ENCODE peak calls at places on chromosomes 11 and 22, in nine cellular contexts. U is body of pancreas; Z is right lobe of liver; J is uterus; P is PC-9; M is mesendoderm; V is neuronal stem cell; A is ovary; C is CD4-positive, CD25-positive, alpha-beta regulatory T cell. R is an unnamed sample.

GRCh38 chr11:77038029-77038824 is 4.0 kb downstream of the B3GNT6 start:
- DNase-seq in A (no peak), P (peak; percentile 37), J (no peak), Z (no peak), C (no peak), U (no peak), M (no peak), V (no peak), R (no peak)

GRCh38 chr22:30650508-30651116 is 15.0 kb downstream of the SLC35E4 start:
- DNase-seq in Z (no peak), J (no peak), U (no peak), M (no peak), V (no peak), A (no peak), C (no peak), P (no peak), R (no peak)

GRCh38 chr11:113313601-113314000 is 782 bp upstream of the TTC12 start:
- DNase-seq in U (no peak), Z (no peak), P (no peak), M (no peak), C (no peak), A (no peak), J (no peak), V (no peak), R (no peak)

GRCh38 chr11:65546217-65546958 is 11.8 kb downstream of the LTBP3 start:
- DNase-seq in A (peak; percentile 81), U (peak; percentile 95), Z (peak; percentile 98), M (peak; percentile 89), P (no peak), C (peak; percentile 97), V (peak; percentile 84), J (peak; percentile 72), R (peak; percentile 88)

GRCh38 chr22:45977551-45978274 is 751 bp upstream of the WNT7B start:
- DNase-seq in U (no peak), C (no peak), J (no peak), M (peak; percentile 40), Z (no peak), A (no peak), P (no peak), V (peak; percentile 52), R (no peak)

GRCh38 chr22:23190526-23190925 is 10.2 kb downstream of the BCR start:
- DNase-seq in A (no peak), J (no peak), M (no peak), Z (no peak), C (no peak), V (no peak), P (no peak), U (no peak), R (no peak)

GRCh38 chr11:6413791-6414231 is 5.1 kb downstream of the APBB1 start:
- DNase-seq in P (no peak), M (no peak), V (no peak), J (no peak), U (no peak), Z (no peak), A (no peak), C (peak; percentile 79), R (no peak)

GRCh38 chr22:44698531-44699421 is 3.2 kb upstream of the PRR5 start:
- DNase-seq in A (peak; percentile 71), V (peak; percentile 52), Z (no peak), C (no peak), J (peak; percentile 56), M (peak; percentile 91), U (no peak), P (no peak), R (no peak)

DNA sequence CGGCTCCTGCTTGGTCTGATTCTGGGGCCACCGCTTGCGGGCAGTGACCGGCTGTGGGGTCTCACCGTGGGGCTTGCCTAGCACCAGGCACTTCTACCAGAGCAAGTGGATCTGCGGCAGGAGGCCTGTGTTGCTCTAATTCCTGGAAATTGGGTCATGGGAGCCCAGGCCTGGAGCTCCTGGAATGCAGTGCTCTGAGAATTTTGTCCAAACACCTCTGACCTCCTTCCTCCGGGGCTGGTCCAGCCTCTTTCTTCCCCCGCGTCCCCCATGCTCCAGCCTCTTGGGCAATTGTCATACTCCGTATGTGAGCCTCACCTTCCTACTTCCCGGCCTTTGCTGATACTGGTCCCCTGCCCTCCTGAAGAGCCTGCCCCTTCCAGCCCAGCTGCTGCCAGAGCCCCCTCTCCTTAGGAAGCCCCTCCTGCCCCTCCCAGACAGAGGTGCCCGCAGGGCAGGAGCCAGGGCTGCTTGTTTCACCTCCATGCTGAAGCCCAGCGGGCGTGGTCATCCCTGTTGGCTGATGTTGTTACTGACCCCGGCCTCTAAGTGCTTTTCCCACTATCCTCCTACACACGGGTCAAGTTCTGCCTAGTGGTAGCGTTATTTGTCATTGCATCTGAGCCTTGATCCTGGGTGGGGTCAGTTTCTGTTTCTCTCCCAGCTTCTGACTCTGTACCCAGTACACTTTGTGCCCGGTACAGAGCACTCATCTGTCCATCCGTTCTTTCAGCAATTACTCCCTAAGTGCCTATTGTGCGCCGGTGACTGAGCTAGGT is 9.6 kb downstream of the MGAT3 start:
- DNase-seq in U (no peak), M (no peak), C (no peak), Z (no peak), J (no peak), A (no peak), P (no peak), V (no peak), R (no peak)
- H3K4me1 ChIP-seq in U (peaks cover 8% of the 10 kb centered on the region), M (peaks cover 11% of the 10 kb centered on the region), C (no peaks in the 10 kb centered on the region), Z (peaks cover 13% of the 10 kb centered on the region), J (no peaks in the 10 kb centered on the region), A (peaks cover 14% of the 10 kb centered on the region), P (peaks cover 6% of the 10 kb centered on the region), V (peaks cover 34% of the 10 kb centered on the region), R (no peaks in the 10 kb centered on the region)

GRCh38 chr11:2393941-2394817 is 6.4 kb upstream of the TSSC4 start:
- DNase-seq in C (no peak), U (no peak), A (no peak), V (no peak), Z (no peak), M (no peak), P (no peak), J (no peak), R (no peak)

GRCh38 chr11:2392241-2392959 is 8.2 kb upstream of the TSSC4 start:
- DNase-seq in V (no peak), Z (no peak), A (no peak), J (no peak), P (no peak), M (no peak), C (no peak), U (no peak), R (no peak)

GRCh38 chr11:2394818-2395105 is 5.8 kb upstream of the TSSC4 start:
- DNase-seq in C (no peak), Z (no peak), V (no peak), U (no peak), P (no peak), M (no peak), A (no peak), J (no peak), R (no peak)

GRCh38 chr11:2391663-2391975 is 8.9 kb upstream of the TSSC4 start:
- DNase-seq in J (no peak), M (no peak), P (no peak), A (no peak), U (no peak), V (no peak), Z (no peak), C (no peak), R (no peak)

DNA sequence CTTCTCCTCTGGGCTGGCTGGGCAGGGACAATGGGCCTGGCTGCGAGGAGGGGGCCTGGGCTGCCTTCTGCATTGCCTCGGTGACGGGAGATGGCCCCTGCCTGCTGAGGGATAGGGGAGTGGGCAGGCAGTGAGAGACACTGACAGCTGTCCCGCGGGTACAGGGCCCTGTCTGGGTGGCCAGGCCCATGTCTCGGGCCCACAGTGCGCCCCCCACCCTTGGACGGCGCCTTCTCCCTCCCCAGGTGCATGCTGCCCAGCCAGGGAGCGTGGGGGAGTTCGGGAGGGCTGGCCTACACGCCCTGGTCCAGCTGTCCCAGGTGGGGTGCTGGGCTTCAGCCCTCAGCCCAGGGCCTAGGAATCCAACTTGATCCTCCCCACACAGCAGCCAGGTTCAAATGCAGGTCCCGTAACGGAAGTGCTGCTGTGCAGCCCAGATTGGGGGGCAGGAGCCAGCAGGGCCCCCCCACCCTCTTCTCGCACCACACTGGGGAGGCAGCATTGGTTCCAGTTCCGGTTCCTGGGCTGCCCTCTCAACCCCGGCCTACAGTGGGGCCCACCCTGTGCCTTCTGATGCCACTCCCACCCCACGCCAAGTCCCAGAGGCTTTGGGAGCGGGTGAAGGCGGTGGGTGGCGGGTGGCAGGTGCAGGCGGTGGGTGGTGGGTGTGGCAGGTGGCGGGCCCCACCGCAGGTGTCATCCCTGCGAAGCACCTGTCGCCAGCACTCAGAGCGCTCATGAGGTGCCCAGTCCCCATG is 7.3 kb upstream of the TSSC4 start:
- DNase-seq in Z (no peak), P (no peak), A (no peak), J (no peak), U (no peak), V (no peak), M (no peak), C (no peak), R (no peak)
- H3K4me3 ChIP-seq in Z (no peak overlapping the region), P (no peak overlapping the region), A (no peak overlapping the region), J (no peak overlapping the region), U (no peak overlapping the region), V (no peak overlapping the region), M (no peak overlapping the region), C (no peak overlapping the region), R (no peak overlapping the region)

GRCh38 chr11:78853521-78853920 is 278.9 kb upstream of the NARS2 start:
- DNase-seq in C (no peak), Z (no peak), A (no peak), V (no peak), P (no peak), J (no peak), M (no peak), U (no peak), R (no peak)

GRCh38 chr11:78851883-78852586 is 277.4 kb upstream of the NARS2 start:
- DNase-seq in J (no peak), V (no peak), M (no peak), P (peak; percentile 4), C (no peak), Z (no peak), U (peak; percentile 39), A (no peak), R (no peak)

GRCh38 chr11:78850078-78850477 is 275.4 kb upstream of the NARS2 start:
- DNase-seq in J (no peak), A (no peak), V (no peak), M (no peak), U (no peak), Z (no peak), P (no peak), C (no peak), R (no peak)

GRCh38 chr11:78857688-78858087 is 283.0 kb upstream of the NARS2 start:
- DNase-seq in V (no peak), Z (no peak), M (no peak), C (no peak), U (no peak), J (no peak), A (no peak), P (no peak), R (no peak)

GRCh38 chr11:78855146-78855545 is 280.5 kb upstream of the NARS2 start:
- DNase-seq in J (no peak), A (no peak), U (no peak), Z (no peak), C (no peak), M (no peak), V (no peak), P (no peak), R (no peak)
- H3K27me3 ChIP-seq in J (no peaks in the 10 kb centered on the region), A (no peaks in the 10 kb centered on the region), U (no peaks in the 10 kb centered on the region), Z (no peaks in the 10 kb centered on the region), C (peaks cover 3% of the 10 kb centered on the region), M (no peaks in the 10 kb centered on the region), V (no peaks in the 10 kb centered on the region), P (peaks cover 50% of the 10 kb centered on the region), R (no peaks in the 10 kb centered on the region)

DNA sequence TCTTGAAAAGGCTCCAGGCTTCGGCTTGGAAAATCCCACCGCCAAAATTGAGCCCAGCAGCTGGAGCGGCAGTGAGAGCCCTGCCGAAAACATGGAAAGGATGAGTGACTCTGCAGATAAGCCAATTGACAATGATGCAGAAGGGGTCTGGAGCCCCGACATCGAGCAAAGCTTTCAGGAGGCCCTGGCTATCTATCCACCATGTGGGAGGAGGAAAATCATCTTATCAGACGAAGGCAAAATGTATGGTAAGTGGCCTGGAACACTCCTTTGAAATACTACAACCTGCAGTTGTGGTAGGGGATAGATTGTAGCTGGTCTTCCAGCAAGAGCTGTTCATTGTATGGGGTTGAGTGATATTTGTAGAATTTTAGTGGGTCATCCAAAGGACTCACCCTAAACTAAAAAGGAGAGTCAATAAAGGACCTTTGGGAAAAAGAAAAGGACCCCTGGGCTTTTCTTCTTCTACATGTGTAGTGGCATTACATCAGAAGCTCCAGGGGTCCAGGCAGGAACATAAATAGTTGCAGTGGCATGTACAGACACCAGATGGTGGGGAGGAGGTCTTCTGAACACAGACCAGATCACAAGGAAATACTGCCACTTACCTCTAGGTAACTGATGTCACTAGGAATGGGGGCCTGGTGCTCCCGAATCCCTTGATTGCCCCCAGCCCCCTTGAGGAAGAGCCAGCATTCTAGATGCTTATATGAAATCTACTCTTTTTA is 90.1 kb downstream of the TEAD1 start:
- DNase-seq in A (no peak), V (no peak), M (no peak), U (no peak), Z (no peak), J (no peak), C (no peak), P (no peak), R (no peak)
- H3K4me1 ChIP-seq in A (peaks cover 17% of the 10 kb centered on the region), V (no peaks in the 10 kb centered on the region), M (peaks cover 8% of the 10 kb centered on the region), U (peaks cover 4% of the 10 kb centered on the region), Z (peaks cover 14% of the 10 kb centered on the region), J (no peaks in the 10 kb centered on the region), C (no peaks in the 10 kb centered on the region), P (peaks cover 39% of the 10 kb centered on the region), R (peaks cover 3% of the 10 kb centered on the region)

R was measured in ascending aorta.